ENCODE peak calls at places on chromosome 3, in ten cellular contexts. A is heart left ventricle; O is stimulated activated naive B cell treated with anti-CD40 and anti-IgM and Interleukin-4, amounts not matched to agents 10 μg/mL and 1 μg/mL and 100 μg/mL, for 72 hours; E is PC-3; D is ELF-1; X is psoas muscle; B is ovary; K is effector memory CD8-positive, alpha-beta T cell; C is fibroblast of gingiva; R is SHP77. F is an unnamed sample.

GRCh38 chr3:155748611-155749365 is 3.9 kb upstream of the PLCH1 start:
- DNase-seq in R (no peak), D (no peak), O (no peak), K (no peak), E (peak), X (no peak), C (no peak), A (no peak), B (no peak), F (no peak)

GRCh38 chr3:25037049-25037547 is 391.0 kb upstream of the RARB start:
- DNase-seq in B (no peak), O (no peak), E (no peak), X (no peak), D (no peak), A (no peak), C (peak), R (no peak), K (no peak), F (no peak)

GRCh38 chr3:28476194-28476593 is 127.6 kb upstream of the AZI2 start:
- DNase-seq in R (no peak), C (peak), D (no peak), B (no peak), K (no peak), A (no peak), X (no peak), E (peak), O (no peak), F (no peak)

GRCh38 chr3:143155756-143156155 is 36.2 kb downstream of the CHST2 start:
- DNase-seq in E (no peak), C (no peak), X (no peak), A (no peak), B (no peak), R (no peak), O (no peak), D (no peak), K (no peak), F (no peak)

GRCh38 chr3:161423911-161424522 is 52.7 kb upstream of the SPTSSB start:
- DNase-seq in B (no peak), R (no peak), K (no peak), A (no peak), X (no peak), E (peak), D (no peak), C (peak), O (no peak), F (no peak)

GRCh38 chr3:190585771-190586630 is 72.1 kb downstream of the IL1RAP start:
- DNase-seq in O (no peak), A (no peak), K (no peak), C (peak), E (peak), B (no peak), D (peak), R (no peak), X (no peak), F (peak)

GRCh38 chr3:197592361-197593045 is 36.7 kb upstream of the BDH1 start:
- DNase-seq in X (no peak), E (no peak), B (no peak), R (no peak), D (no peak), O (no peak), A (no peak), C (no peak), K (no peak), F (no peak)

GRCh38 chr3:65196663-65197062 is 508.9 kb upstream of the ADAMTS9 start:
- DNase-seq in E (no peak), D (no peak), X (no peak), A (no peak), R (no peak), O (no peak), C (no peak), K (no peak), B (no peak), F (no peak)

GRCh38 chr3:160001850-160002623 is 13.4 kb downstream of the IL12A start:
- DNase-seq in D (no peak), A (no peak), K (no peak), O (no peak), R (no peak), B (no peak), E (peak), C (no peak), X (no peak), F (no peak)

F was measured in adrenal gland.